ENCODE peak calls at places on chromosomes 16 and 17, in nine cellular contexts. F is right lobe of liver; J is NCI-H2171 treated with DMSO at 0.1 percent for 48 hours; H is fibroblast of mammary gland; X is tibial artery; I is anterior cingulate cortex; W is EH; S is CD4-positive, alpha-beta memory T cell; T is activated T-helper 1 cell treated with Interleukin-2 at 50 U/mL for 16 hours. A is an unnamed sample.

GRCh38 chr17:67095803-67096202 is 51.4 kb downstream of the CACNG1 start:
- DNase-seq in I (no peak), H (peak), S (no peak), F (no peak), W (peak), J (no peak), T (no peak), X (no peak), A (peak)

GRCh38 chr17:74329378-74329777 is 3.4 kb downstream of the KIF19 start:
- DNase-seq in S (no peak), I (no peak), W (no peak), X (no peak), T (no peak), J (no peak), F (no peak), H (no peak), A (no peak)

GRCh38 chr17:53093386-53093785 is 729.3 kb upstream of the KIF2B start:
- DNase-seq in S (no peak), X (no peak), T (no peak), H (no peak), W (no peak), F (no peak), J (no peak), I (no peak), A (no peak)

GRCh38 chr17:80795737-80796136 is 195.9 kb upstream of the CHMP6 start:
- DNase-seq in X (peak), W (no peak), F (peak), T (no peak), J (peak), S (no peak), H (no peak), I (no peak), A (peak)

GRCh38 chr16:11390573-11391495 is 45.6 kb downstream of the RMI2 start:
- DNase-seq in F (no peak), H (no peak), X (peak), S (no peak), J (peak), W (peak), I (no peak), T (no peak), A (no peak)

GRCh38 chr17:65123757-65124675 is 13.2 kb upstream of the RGS9 start:
- DNase-seq in T (no peak), J (peak), W (peak), I (no peak), H (peak), S (no peak), F (no peak), X (no peak), A (no peak)

GRCh38 chr17:33901085-33901484 is 354.0 kb upstream of the CCL2 start:
- DNase-seq in X (no peak), H (no peak), J (no peak), W (no peak), F (no peak), T (no peak), S (no peak), I (no peak), A (no peak)

GRCh38 chr17:63516910-63517824 is 6.0 kb upstream of the KCNH6 start:
- DNase-seq in I (no peak), F (no peak), S (no peak), H (peak), W (peak), T (no peak), J (no peak), X (no peak), A (peak)

GRCh38 chr17:1649844-1650409 is at the start of gene RILP:
- DNase-seq in I (no peak), F (peak), J (peak), T (no peak), H (peak), S (peak), W (no peak), X (peak), A (peak)

GRCh38 chr16:67443299-67443698 is 12.4 kb downstream of the HSD11B2 start:
- DNase-seq in S (no peak), X (peak), J (no peak), W (no peak), H (peak), T (no peak), I (no peak), F (peak), A (no peak)

GRCh38 chr17:14972844-14973243 is 292.3 kb downstream of the PMP22 start:
- DNase-seq in S (no peak), W (no peak), J (no peak), T (no peak), X (no peak), I (no peak), F (no peak), H (no peak), A (no peak)

GRCh38 chr17:40501499-40501911 is at the start of gene TNS4:
- DNase-seq in I (no peak), W (no peak), J (no peak), F (no peak), T (no peak), X (no peak), S (no peak), H (no peak), A (no peak)

GRCh38 chr16:71811261-71811803 is 2.7 kb upstream of the AP1G1 start:
- DNase-seq in F (no peak), S (peak), T (no peak), X (no peak), J (no peak), H (no peak), W (peak), I (no peak), A (no peak)

GRCh38 chr16:19236561-19236960 is 49.0 kb upstream of the CLEC19A start:
- DNase-seq in X (no peak), T (no peak), J (no peak), S (no peak), I (no peak), W (no peak), H (no peak), F (no peak), A (peak)

GRCh38 chr16:71754652-71755051 is 30.2 kb upstream of the PHLPP2 start:
- DNase-seq in J (no peak), X (no peak), S (no peak), F (no peak), T (no peak), W (no peak), H (no peak), I (no peak), A (no peak)

GRCh38 chr16:85173981-85174751 is 61.9 kb upstream of the CIBAR2 start:
- DNase-seq in J (peak), T (no peak), S (no peak), W (peak), I (no peak), X (no peak), H (peak), F (peak), A (peak)

GRCh38 chr16:122342-122741 is 16.1 kb downstream of the NPRL3 start:
- DNase-seq in T (no peak), X (no peak), H (no peak), F (no peak), I (no peak), S (no peak), J (no peak), W (no peak), A (no peak)

GRCh38 chr17:46020998-46021397 is 21.9 kb downstream of the STH start:
- DNase-seq in H (no peak), J (no peak), W (no peak), X (no peak), T (no peak), S (no peak), F (no peak), I (no peak), A (no peak)

GRCh38 chr16:89374393-89374948 is 115.9 kb downstream of the ANKRD11 start:
- DNase-seq in T (no peak), W (peak), H (peak), I (no peak), S (no peak), X (no peak), F (no peak), J (peak), A (no peak)

GRCh38 chr16:79882292-79882995 is 281.9 kb upstream of the MAF start:
- DNase-seq in X (no peak), S (no peak), T (no peak), W (no peak), J (no peak), I (no peak), F (no peak), H (no peak), A (no peak)

GRCh38 chr16:56450275-56450889 is 750 bp downstream of the NUDT21 start:
- DNase-seq in H (peak), T (no peak), W (peak), F (no peak), S (no peak), I (no peak), X (no peak), J (peak), A (no peak)

GRCh38 chr16:57618306-57619132 is 9.9 kb upstream of the ADGRG1 start:
- DNase-seq in I (no peak), F (peak), X (peak), H (no peak), J (no peak), S (no peak), T (no peak), W (peak), A (no peak)

GRCh38 chr17:55601874-55602364 is 90.7 kb upstream of the SMIM36 start:
- DNase-seq in W (peak), S (peak), F (peak), H (peak), T (no peak), X (no peak), J (peak), I (no peak), A (no peak)

GRCh38 chr16:31538199-31538598 is 10.5 kb downstream of the AHSP start:
- DNase-seq in T (no peak), I (no peak), J (no peak), S (no peak), W (no peak), H (no peak), F (no peak), X (no peak), A (no peak)

GRCh38 chr17:73427198-73427597 is 115.4 kb upstream of the CDC42EP4 start:
- DNase-seq in X (no peak), I (no peak), F (no peak), S (no peak), T (no peak), H (no peak), J (peak), W (no peak), A (no peak)

GRCh38 chr17:13337171-13337570 is 264.6 kb downstream of the HS3ST3A1 start:
- DNase-seq in F (no peak), H (no peak), S (no peak), J (no peak), W (peak), I (no peak), X (no peak), T (no peak), A (no peak)

GRCh38 chr16:70512456-70512855 is 10.9 kb downstream of the COG4 start:
- DNase-seq in X (no peak), H (peak), T (no peak), J (no peak), I (no peak), W (peak), F (no peak), S (no peak), A (peak)

GRCh38 chr16:67961551-67961957 is 6.9 kb downstream of the SLC12A4 start:
- DNase-seq in I (no peak), W (no peak), S (no peak), T (no peak), H (no peak), X (no peak), F (peak), J (peak), A (no peak)

GRCh38 chr16:4265676-4266075 is 7.1 kb downstream of the TFAP4 start:
- DNase-seq in I (no peak), H (no peak), J (no peak), T (no peak), S (no peak), F (no peak), X (no peak), W (no peak), A (no peak)